ENCODE peak calls at places on chromosomes 4 and X, in five cellular contexts. One of them, this sample, is unnamed.
A peak's percentile ranks its signal among the peaks of the same experiment; 100 is the strongest.

GRCh38 chr4:40307627-40308497 is 27.3 kb upstream of the CHRNA9 start:
- DNase-seq in right lobe of liver: no peak
- DNase-seq in psoas muscle: no peak
- DNase-seq in Peyer's patch: peak; percentile 89
- DNase-seq in CD8-positive, alpha-beta T cell: peak; percentile 62
- DNase-seq in this sample: peak; percentile 87

GRCh38 chrX:7904557-7904956 is 22.7 kb downstream of the PNPLA4 start:
- DNase-seq in right lobe of liver: no peak
- DNase-seq in psoas muscle: no peak
- DNase-seq in Peyer's patch: no peak
- DNase-seq in CD8-positive, alpha-beta T cell: no peak
- DNase-seq in this sample: no peak

GRCh38 chrX:10208281-10208856 is 51.6 kb downstream of the CLCN4 start:
- DNase-seq in right lobe of liver: no peak
- DNase-seq in psoas muscle: no peak
- DNase-seq in Peyer's patch: no peak
- DNase-seq in CD8-positive, alpha-beta T cell: no peak
- DNase-seq in this sample: no peak

GRCh38 chrX:55710701-55711100 is 6.8 kb upstream of the RRAGB start:
- DNase-seq in right lobe of liver: no peak
- DNase-seq in psoas muscle: no peak
- DNase-seq in Peyer's patch: no peak
- DNase-seq in CD8-positive, alpha-beta T cell: no peak
- DNase-seq in this sample: no peak

GRCh38 chr4:90293320-90293719 is 166.1 kb downstream of the CCSER1 start:
- DNase-seq in right lobe of liver: no peak
- DNase-seq in psoas muscle: no peak
- DNase-seq in Peyer's patch: no peak
- DNase-seq in CD8-positive, alpha-beta T cell: no peak
- DNase-seq in this sample: no peak

GRCh38 chr4:175758050-175758449 is 54.0 kb downstream of the GPM6A start:
- DNase-seq in right lobe of liver: no peak
- DNase-seq in psoas muscle: no peak
- DNase-seq in Peyer's patch: no peak
- DNase-seq in CD8-positive, alpha-beta T cell: no peak
- DNase-seq in this sample: no peak

GRCh38 chr4:40228497-40229365 is 31.9 kb downstream of the RHOH start:
- DNase-seq in right lobe of liver: no peak
- DNase-seq in psoas muscle: no peak
- DNase-seq in Peyer's patch: peak; percentile 60
- DNase-seq in CD8-positive, alpha-beta T cell: no peak
- DNase-seq in this sample: no peak

GRCh38 chrX:98956014-98956413 is 1454.1 kb downstream of the PCDH19 start:
- DNase-seq in right lobe of liver: no peak
- DNase-seq in psoas muscle: no peak
- DNase-seq in Peyer's patch: no peak
- DNase-seq in CD8-positive, alpha-beta T cell: no peak
- DNase-seq in this sample: no peak

GRCh38 chr4:94532016-94532789 is 80.5 kb downstream of the PDLIM5 start:
- DNase-seq in right lobe of liver: no peak
- DNase-seq in psoas muscle: peak; percentile 30
- DNase-seq in Peyer's patch: peak; percentile 64
- DNase-seq in CD8-positive, alpha-beta T cell: no peak
- DNase-seq in this sample: no peak

GRCh38 chr4:162582180-162582579 is 418.4 kb upstream of the FSTL5 start:
- DNase-seq in right lobe of liver: no peak
- DNase-seq in psoas muscle: no peak
- DNase-seq in Peyer's patch: no peak
- DNase-seq in CD8-positive, alpha-beta T cell: no peak
- DNase-seq in this sample: no peak
- TF ChIP-seq CTCF in right lobe of liver: no peak
- TF ChIP-seq CTCF in psoas muscle: no peak
- TF ChIP-seq CTCF in Peyer's patch: no peak
- TF ChIP-seq CTCF in CD8-positive, alpha-beta T cell: no peak
- TF ChIP-seq CTCF in this sample: no peak

GRCh38 chr4:84578540-84579409 is 4.2 kb upstream of the CDS1 start:
- DNase-seq in right lobe of liver: no peak
- DNase-seq in psoas muscle: no peak
- DNase-seq in Peyer's patch: peak; percentile 54
- DNase-seq in CD8-positive, alpha-beta T cell: no peak
- DNase-seq in this sample: no peak
- TF ChIP-seq CTCF in right lobe of liver: peak; percentile 66
- TF ChIP-seq CTCF in psoas muscle: no peak
- TF ChIP-seq CTCF in Peyer's patch: peak; percentile 54
- TF ChIP-seq CTCF in CD8-positive, alpha-beta T cell: peak; percentile 14
- TF ChIP-seq CTCF in this sample: no peak

DNA sequence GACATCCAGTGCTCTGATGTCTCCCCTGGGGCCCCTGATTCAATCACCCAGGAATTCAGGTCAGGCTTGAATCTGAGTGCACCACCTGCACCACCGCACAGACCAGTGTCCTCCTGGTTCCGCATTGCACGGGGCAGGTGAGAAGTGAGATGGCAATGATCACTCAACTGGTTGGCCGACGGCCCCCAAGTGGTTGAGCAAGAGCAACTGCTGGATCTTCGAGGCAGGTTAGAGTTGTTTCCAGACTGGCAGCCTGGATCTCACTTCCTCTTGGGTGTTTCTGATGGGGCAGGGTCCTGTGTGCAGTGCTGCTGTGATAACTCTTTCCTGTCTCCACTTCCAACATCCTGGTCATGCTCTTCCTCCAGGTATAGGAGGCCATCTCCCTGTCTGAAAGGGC is 50.4 kb downstream of the C4orf50 start:
- DNase-seq in right lobe of liver: no peak
- DNase-seq in psoas muscle: no peak
- DNase-seq in Peyer's patch: peak; percentile 15
- DNase-seq in CD8-positive, alpha-beta T cell: no peak
- DNase-seq in this sample: peak; percentile 55
- TF ChIP-seq CTCF in right lobe of liver: no peak
- TF ChIP-seq CTCF in psoas muscle: no peak
- TF ChIP-seq CTCF in Peyer's patch: no peak
- TF ChIP-seq CTCF in CD8-positive, alpha-beta T cell: no peak
- TF ChIP-seq CTCF in this sample: no peak

DNA sequence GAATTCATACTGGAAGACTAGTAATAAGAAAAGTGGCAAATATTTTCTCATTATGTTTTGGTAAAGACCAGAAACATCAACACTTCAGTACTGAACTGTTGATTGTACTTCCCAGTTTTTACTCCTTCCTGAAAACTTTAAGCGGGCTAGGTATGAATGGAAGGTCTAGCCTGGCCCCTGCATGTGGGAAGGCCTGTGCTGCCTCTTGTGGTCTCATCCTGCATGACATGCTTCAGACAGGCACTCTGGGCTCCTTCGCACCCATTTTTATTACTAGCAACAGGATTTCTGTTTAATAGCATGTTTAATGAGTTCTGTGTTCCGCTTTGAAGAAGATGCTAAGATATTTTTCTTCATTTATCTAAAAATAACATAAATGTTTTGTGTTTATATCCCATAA is 279.1 kb downstream of the ANK2 start:
- DNase-seq in right lobe of liver: no peak
- DNase-seq in psoas muscle: no peak
- DNase-seq in Peyer's patch: no peak
- DNase-seq in CD8-positive, alpha-beta T cell: no peak
- DNase-seq in this sample: no peak
- TF ChIP-seq CTCF in right lobe of liver: peak; percentile 12
- TF ChIP-seq CTCF in psoas muscle: no peak
- TF ChIP-seq CTCF in Peyer's patch: no peak
- TF ChIP-seq CTCF in CD8-positive, alpha-beta T cell: peak; percentile 37
- TF ChIP-seq CTCF in this sample: no peak

DNA sequence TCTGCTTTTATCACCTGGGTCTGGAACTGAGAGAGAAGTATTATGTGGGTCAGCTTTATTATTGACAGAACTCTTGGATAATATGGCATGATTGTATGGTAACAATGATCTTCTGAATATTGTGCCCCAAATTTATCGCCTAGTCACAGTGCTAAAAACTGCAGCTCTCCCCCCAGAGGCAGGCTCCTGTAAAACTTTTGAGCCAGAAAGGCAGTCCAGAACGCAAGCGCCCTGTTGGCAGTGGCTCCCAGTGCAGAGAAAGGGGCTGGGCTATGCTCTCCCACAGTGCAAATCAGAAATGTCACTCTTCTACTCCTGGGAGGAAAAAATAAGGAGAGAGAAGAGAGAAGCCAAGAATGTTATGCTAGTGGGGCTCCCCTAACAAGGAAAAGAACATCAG is 50.5 kb downstream of the HELT start:
- DNase-seq in right lobe of liver: no peak
- DNase-seq in psoas muscle: no peak
- DNase-seq in Peyer's patch: no peak
- DNase-seq in CD8-positive, alpha-beta T cell: no peak
- DNase-seq in this sample: no peak
- TF ChIP-seq CTCF in right lobe of liver: no peak
- TF ChIP-seq CTCF in psoas muscle: no peak
- TF ChIP-seq CTCF in Peyer's patch: no peak
- TF ChIP-seq CTCF in CD8-positive, alpha-beta T cell: no peak
- TF ChIP-seq CTCF in this sample: no peak